ENCODE peak calls at places on chromosome 16, in eight cellular contexts. D is iris pigment epithelial cell, R is NCI-H774, H is M059J, M is frontal cortex, P is mesothelial cell of epicardium, C is heart right ventricle, O is WERI-Rb-1. B is an unnamed sample.

GRCh38 chr16:4936991-4937781 is at the start of gene PPL:
- DNase-seq in M (no peak), H (peak; percentile 38), R (peak; percentile 95), O (peak; percentile 95), D (no peak), P (peak; percentile 72), C (peak; percentile 60), B (peak; percentile 60)

GRCh38 chr16:19410435-19411153 is 7.1 kb upstream of the TMC5 start:
- DNase-seq in O (no peak), R (peak; percentile 32), H (peak; percentile 32), D (no peak), C (no peak), M (peak; percentile 16), P (peak; percentile 60), B (peak; percentile 63)

GRCh38 chr16:25171390-25171789 is 45.4 kb upstream of the AQP8 start:
- DNase-seq in O (no peak), R (no peak), D (no peak), H (no peak), P (no peak), M (no peak), C (no peak), B (no peak)

GRCh38 chr16:252366-253337 is 18.0 kb downstream of the FAM234A start:
- DNase-seq in C (no peak), D (peak; percentile 33), P (no peak), M (no peak), H (no peak), O (no peak), R (no peak), B (no peak)

GRCh38 chr16:56983211-56983751 is 6.1 kb upstream of the NLRC5 start:
- DNase-seq in R (no peak), M (no peak), P (no peak), O (peak; percentile 50), H (no peak), C (no peak), D (no peak), B (no peak)

GRCh38 chr16:35776-36305 is 17.6 kb downstream of the POLR3K start:
- DNase-seq in R (no peak), H (no peak), D (no peak), P (no peak), C (no peak), O (no peak), M (no peak), B (no peak)

GRCh38 chr16:58451945-58452401 is 48.0 kb upstream of the NDRG4 start:
- DNase-seq in R (no peak), O (no peak), H (peak; percentile 82), D (peak; percentile 25), C (no peak), M (no peak), P (no peak), B (peak; percentile 10)

GRCh38 chr16:54677551-54677950 is 253.1 kb upstream of the IRX5 start:
- DNase-seq in P (no peak), M (no peak), O (no peak), D (no peak), R (no peak), C (no peak), H (peak; percentile 23), B (no peak)

GRCh38 chr16:84677849-84678248 is 22.0 kb upstream of the USP10 start:
- DNase-seq in C (no peak), D (no peak), H (no peak), O (peak; percentile 77), R (no peak), P (no peak), M (no peak), B (peak; percentile 95)

GRCh38 chr16:65947951-65948350 is 418.5 kb upstream of the CDH5 start:
- DNase-seq in M (no peak), O (no peak), R (no peak), H (no peak), D (no peak), C (no peak), P (no peak), B (no peak)

GRCh38 chr16:10080031-10080772 is 102.0 kb downstream of the GRIN2A start:
- DNase-seq in R (no peak), D (peak; percentile 32), P (no peak), C (peak; percentile 55), O (no peak), M (no peak), H (peak; percentile 98), B (no peak)

GRCh38 chr16:22300427-22301071 is 3.3 kb downstream of the POLR3E start:
- DNase-seq in P (no peak), R (no peak), H (peak; percentile 52), C (peak; percentile 49), O (peak; percentile 66), D (peak; percentile 63), M (peak; percentile 65), B (peak; percentile 75)

GRCh38 chr16:71350821-71351557 is 7.5 kb upstream of the CALB2 start:
- DNase-seq in H (no peak), M (no peak), O (no peak), D (no peak), R (no peak), P (peak; percentile 7), C (no peak), B (no peak)

GRCh38 chr16:86405319-86405718 is 105.0 kb upstream of the FOXF1 start:
- DNase-seq in R (no peak), O (no peak), M (no peak), P (no peak), H (no peak), D (peak; percentile 49), C (no peak), B (no peak)

GRCh38 chr16:13992976-13993375 is 73.0 kb downstream of the ERCC4 start:
- DNase-seq in P (no peak), R (no peak), O (no peak), H (no peak), C (no peak), M (no peak), D (no peak), B (no peak)